ENCODE peak calls at places on chromosomes 1 and 21, in five cellular contexts. One of them, this sample, is unnamed.

GRCh38 chr21:45644041-45644906 is 749 bp downstream of the PCBP3 start:
- DNase-seq in uterus: no peak
- DNase-seq in SK-N-SH: peak; percentile 77
- DNase-seq in fibroblast of lung: peak; percentile 28
- DNase-seq in PC-3: peak; percentile 15
- DNase-seq in this sample: no peak

GRCh38 chr1:157626099-157626498 is 28.2 kb upstream of the FCRL4 start:
- DNase-seq in uterus: no peak
- DNase-seq in fibroblast of lung: no peak
- DNase-seq in PC-3: peak; percentile 20
- DNase-seq in SK-N-SH: no peak
- DNase-seq in this sample: no peak

GRCh38 chr1:156154317-156154749 is 948 bp downstream of the SEMA4A start:
- DNase-seq in PC-3: no peak
- DNase-seq in SK-N-SH: no peak
- DNase-seq in uterus: no peak
- DNase-seq in fibroblast of lung: no peak
- DNase-seq in this sample: no peak

GRCh38 chr21:46599251-46599572 is 5.7 kb downstream of the S100B start:
- DNase-seq in uterus: peak; percentile 57
- DNase-seq in PC-3: no peak
- DNase-seq in fibroblast of lung: peak; percentile 81
- DNase-seq in SK-N-SH: peak; percentile 66
- DNase-seq in this sample: peak; percentile 91

GRCh38 chr1:27130798-27131197 is 24.1 kb downstream of the SLC9A1 start:
- DNase-seq in SK-N-SH: no peak
- DNase-seq in PC-3: no peak
- DNase-seq in fibroblast of lung: no peak
- DNase-seq in uterus: no peak
- DNase-seq in this sample: no peak

GRCh38 chr1:29504709-29505410 is 268.5 kb downstream of the PTPRU start:
- DNase-seq in PC-3: no peak
- DNase-seq in uterus: no peak
- DNase-seq in SK-N-SH: no peak
- DNase-seq in fibroblast of lung: no peak
- DNase-seq in this sample: no peak

GRCh38 chr1:236759252-236759859 is 35.7 kb upstream of the MTR start:
- DNase-seq in fibroblast of lung: peak; percentile 63
- DNase-seq in uterus: no peak
- DNase-seq in SK-N-SH: peak; percentile 44
- DNase-seq in PC-3: peak; percentile 51
- DNase-seq in this sample: peak; percentile 9

GRCh38 chr1:186275818-186276217 is 99.2 kb downstream of the TPR start:
- DNase-seq in uterus: no peak
- DNase-seq in PC-3: no peak
- DNase-seq in fibroblast of lung: no peak
- DNase-seq in SK-N-SH: no peak
- DNase-seq in this sample: no peak

GRCh38 chr1:226625326-226625725 is 76.8 kb downstream of the STUM start:
- DNase-seq in SK-N-SH: no peak
- DNase-seq in uterus: no peak
- DNase-seq in fibroblast of lung: no peak
- DNase-seq in PC-3: no peak
- DNase-seq in this sample: no peak

GRCh38 chr1:177703888-177704446 is 265.9 kb downstream of the SEC16B start:
- DNase-seq in uterus: no peak
- DNase-seq in SK-N-SH: no peak
- DNase-seq in fibroblast of lung: no peak
- DNase-seq in PC-3: no peak
- DNase-seq in this sample: no peak

GRCh38 chr21:31117046-31117916 is 79.0 kb upstream of the KRTAP19-8 start:
- DNase-seq in SK-N-SH: no peak
- DNase-seq in uterus: no peak
- DNase-seq in PC-3: peak; percentile 94
- DNase-seq in fibroblast of lung: peak; percentile 81
- DNase-seq in this sample: peak; percentile 69

GRCh38 chr1:172588296-172589291 is 55.6 kb downstream of the SUCO start:
- DNase-seq in uterus: no peak
- DNase-seq in fibroblast of lung: peak; percentile 86
- DNase-seq in PC-3: peak; percentile 100
- DNase-seq in SK-N-SH: no peak
- DNase-seq in this sample: peak; percentile 93

GRCh38 chr1:176032040-176032645 is 174.9 kb downstream of the COP1 start:
- DNase-seq in fibroblast of lung: no peak
- DNase-seq in SK-N-SH: no peak
- DNase-seq in PC-3: peak; percentile 44
- DNase-seq in uterus: no peak
- DNase-seq in this sample: no peak

GRCh38 chr1:183493540-183494245 is 21.4 kb downstream of the SMG7 start:
- DNase-seq in PC-3: peak; percentile 30
- DNase-seq in SK-N-SH: no peak
- DNase-seq in fibroblast of lung: no peak
- DNase-seq in uterus: no peak
- DNase-seq in this sample: peak; percentile 15

GRCh38 chr1:17198476-17199258 is 6.3 kb upstream of the PADI1 start:
- DNase-seq in fibroblast of lung: no peak
- DNase-seq in uterus: no peak
- DNase-seq in SK-N-SH: no peak
- DNase-seq in PC-3: no peak
- DNase-seq in this sample: no peak

GRCh38 chr1:32448773-32449456 is 16.0 kb upstream of the ZBTB8B start:
- DNase-seq in fibroblast of lung: no peak
- DNase-seq in uterus: no peak
- DNase-seq in PC-3: peak; percentile 53
- DNase-seq in SK-N-SH: no peak
- DNase-seq in this sample: no peak

GRCh38 chr1:12346483-12347155 is 116.8 kb downstream of the VPS13D start:
- DNase-seq in fibroblast of lung: no peak
- DNase-seq in SK-N-SH: no peak
- DNase-seq in PC-3: no peak
- DNase-seq in uterus: no peak
- DNase-seq in this sample: no peak

GRCh38 chr1:12344611-12345299 is 114.9 kb downstream of the VPS13D start:
- DNase-seq in PC-3: no peak
- DNase-seq in uterus: no peak
- DNase-seq in SK-N-SH: peak; percentile 14
- DNase-seq in fibroblast of lung: no peak
- DNase-seq in this sample: no peak

GRCh38 chr1:12343823-12344487 is 114.1 kb downstream of the VPS13D start:
- DNase-seq in fibroblast of lung: no peak
- DNase-seq in SK-N-SH: no peak
- DNase-seq in PC-3: no peak
- DNase-seq in uterus: no peak
- DNase-seq in this sample: no peak

GRCh38 chr1:12348113-12348512 is 118.3 kb downstream of the VPS13D start:
- DNase-seq in SK-N-SH: no peak
- DNase-seq in fibroblast of lung: no peak
- DNase-seq in PC-3: no peak
- DNase-seq in uterus: no peak
- DNase-seq in this sample: no peak

GRCh38 chr1:12345350-12346217 is 115.8 kb downstream of the VPS13D start:
- DNase-seq in PC-3: no peak
- DNase-seq in fibroblast of lung: no peak
- DNase-seq in uterus: no peak
- DNase-seq in SK-N-SH: no peak
- DNase-seq in this sample: no peak
- H3K4me3 ChIP-seq in PC-3: no peak overlapping the region
- H3K4me3 ChIP-seq in fibroblast of lung: no peak overlapping the region
- H3K4me3 ChIP-seq in uterus: no peak overlapping the region
- H3K4me3 ChIP-seq in SK-N-SH: no peak overlapping the region
- H3K4me3 ChIP-seq in this sample: no peak overlapping the region

GRCh38 chr1:160560045-160560724 is 19.1 kb downstream of the CD84 start:
- DNase-seq in uterus: no peak
- DNase-seq in PC-3: no peak
- DNase-seq in SK-N-SH: no peak
- DNase-seq in fibroblast of lung: no peak
- DNase-seq in this sample: no peak

GRCh38 chr1:160567858-160568682 is 11.2 kb downstream of the CD84 start:
- DNase-seq in PC-3: no peak
- DNase-seq in uterus: no peak
- DNase-seq in SK-N-SH: no peak
- DNase-seq in fibroblast of lung: no peak
- DNase-seq in this sample: no peak

GRCh38 chr1:160570847-160571246 is 8.4 kb downstream of the CD84 start:
- DNase-seq in fibroblast of lung: no peak
- DNase-seq in PC-3: no peak
- DNase-seq in uterus: no peak
- DNase-seq in SK-N-SH: no peak
- DNase-seq in this sample: no peak

DNA sequence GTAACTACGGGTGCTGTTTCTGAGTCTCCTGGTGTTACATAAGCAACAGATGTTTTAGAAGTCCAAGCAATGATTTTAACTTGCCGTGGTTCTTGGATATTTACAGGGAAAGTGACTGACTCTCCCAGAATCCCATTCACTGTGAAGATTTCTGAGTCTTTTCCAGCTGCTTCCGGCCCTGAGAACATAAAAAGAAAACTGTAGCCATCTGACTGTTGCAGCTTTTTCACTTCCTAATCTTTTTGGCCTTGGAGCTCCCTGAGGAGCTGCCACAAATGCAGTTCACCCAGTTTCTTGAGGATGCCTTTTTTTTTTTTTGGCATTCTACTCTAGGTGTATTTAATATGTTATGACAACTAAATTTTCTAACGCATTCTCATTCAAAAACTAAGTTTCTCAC is 13.7 kb downstream of the CD84 start:
- DNase-seq in uterus: no peak
- DNase-seq in PC-3: no peak
- DNase-seq in SK-N-SH: no peak
- DNase-seq in fibroblast of lung: no peak
- DNase-seq in this sample: no peak
- H3K27ac ChIP-seq in uterus: no peak overlapping the region
- H3K27ac ChIP-seq in PC-3: no peak overlapping the region
- H3K27ac ChIP-seq in SK-N-SH: no peak overlapping the region
- H3K27ac ChIP-seq in fibroblast of lung: no peak overlapping the region
- H3K27ac ChIP-seq in this sample: no peak overlapping the region

GRCh38 chr21:15868940-15869339 is 139.2 kb downstream of the USP25 start:
- DNase-seq in fibroblast of lung: no peak
- DNase-seq in uterus: no peak
- DNase-seq in PC-3: no peak
- DNase-seq in SK-N-SH: no peak
- DNase-seq in this sample: no peak

GRCh38 chr21:15870819-15871218 is 141.0 kb downstream of the USP25 start:
- DNase-seq in SK-N-SH: no peak
- DNase-seq in fibroblast of lung: no peak
- DNase-seq in PC-3: no peak
- DNase-seq in uterus: no peak
- DNase-seq in this sample: no peak

GRCh38 chr21:15875286-15875685 is 145.5 kb downstream of the USP25 start:
- DNase-seq in uterus: no peak
- DNase-seq in fibroblast of lung: no peak
- DNase-seq in SK-N-SH: no peak
- DNase-seq in PC-3: peak; percentile 64
- DNase-seq in this sample: no peak

GRCh38 chr21:15872236-15872635 is 142.5 kb downstream of the USP25 start:
- DNase-seq in fibroblast of lung: no peak
- DNase-seq in SK-N-SH: no peak
- DNase-seq in PC-3: no peak
- DNase-seq in uterus: no peak
- DNase-seq in this sample: no peak

GRCh38 chr21:15874610-15875009 is 144.8 kb downstream of the USP25 start:
- DNase-seq in PC-3: peak; percentile 62
- DNase-seq in SK-N-SH: no peak
- DNase-seq in fibroblast of lung: peak; percentile 69
- DNase-seq in uterus: no peak
- DNase-seq in this sample: no peak
- H3K36me3 ChIP-seq in PC-3: peaks cover 32% of the 10 kb centered on the region
- H3K36me3 ChIP-seq in SK-N-SH: peaks cover 46% of the 10 kb centered on the region
- H3K36me3 ChIP-seq in fibroblast of lung: no peaks in the 10 kb centered on the region
- H3K36me3 ChIP-seq in uterus: no peaks in the 10 kb centered on the region
- H3K36me3 ChIP-seq in this sample: peaks cover 6% of the 10 kb centered on the region

GRCh38 chr1:170196490-170196889 is 50.7 kb downstream of the NTMT2 start:
- DNase-seq in SK-N-SH: no peak
- DNase-seq in uterus: no peak
- DNase-seq in fibroblast of lung: no peak
- DNase-seq in PC-3: no peak
- DNase-seq in this sample: no peak

GRCh38 chr1:170198090-170198489 is 52.3 kb downstream of the NTMT2 start:
- DNase-seq in SK-N-SH: no peak
- DNase-seq in uterus: no peak
- DNase-seq in fibroblast of lung: no peak
- DNase-seq in PC-3: no peak
- DNase-seq in this sample: no peak

GRCh38 chr1:170194451-170194850 is 48.7 kb downstream of the NTMT2 start:
- DNase-seq in uterus: no peak
- DNase-seq in PC-3: no peak
- DNase-seq in SK-N-SH: no peak
- DNase-seq in fibroblast of lung: no peak
- DNase-seq in this sample: no peak

DNA sequence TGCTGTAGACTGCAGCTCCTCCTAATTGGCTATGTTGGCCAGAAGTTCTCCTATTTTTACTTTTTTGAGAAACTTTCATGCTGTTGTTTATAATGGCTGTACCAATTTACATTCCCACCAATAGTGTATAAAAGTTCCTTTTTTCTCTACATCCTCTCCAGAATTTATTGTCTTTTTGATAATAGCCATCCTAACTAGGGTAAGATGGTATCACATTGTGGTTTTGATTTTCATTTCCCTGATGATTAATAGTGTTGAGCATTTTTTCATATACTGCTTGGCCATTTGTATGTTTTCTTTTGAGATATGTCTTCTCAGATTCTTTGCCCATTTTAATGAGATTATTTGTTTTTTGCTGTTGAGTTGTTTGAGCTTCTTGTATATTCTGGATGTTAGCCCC is 46.8 kb downstream of the NTMT2 start:
- DNase-seq in PC-3: no peak
- DNase-seq in uterus: no peak
- DNase-seq in SK-N-SH: no peak
- DNase-seq in fibroblast of lung: no peak
- DNase-seq in this sample: no peak
- H3K4me3 ChIP-seq in PC-3: no peak overlapping the region
- H3K4me3 ChIP-seq in uterus: no peak overlapping the region
- H3K4me3 ChIP-seq in SK-N-SH: no peak overlapping the region
- H3K4me3 ChIP-seq in fibroblast of lung: no peak overlapping the region
- H3K4me3 ChIP-seq in this sample: no peak overlapping the region

DNA sequence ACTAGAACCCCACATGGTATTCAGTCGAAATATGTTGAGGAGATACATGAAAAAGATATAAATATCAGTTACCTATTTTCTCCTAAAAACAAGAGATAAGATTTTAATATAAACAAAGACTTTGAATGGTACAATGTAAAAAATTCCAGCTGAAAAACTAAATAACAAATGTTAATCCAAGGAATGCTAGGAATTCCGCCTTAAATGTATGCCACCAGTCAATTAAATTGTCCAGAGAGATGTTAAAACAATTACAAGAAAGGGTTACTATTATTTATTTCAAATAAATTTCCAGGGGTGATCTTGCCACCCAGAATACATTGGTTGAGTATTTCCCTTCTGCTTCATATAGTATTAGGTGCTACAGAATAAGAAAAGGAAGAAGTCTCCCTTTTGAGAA is 4.2 kb downstream of the ADSS2 start:
- DNase-seq in uterus: no peak
- DNase-seq in fibroblast of lung: no peak
- DNase-seq in SK-N-SH: no peak
- DNase-seq in PC-3: no peak
- DNase-seq in this sample: no peak
- H3K27ac ChIP-seq in uterus: no peak overlapping the region
- H3K27ac ChIP-seq in fibroblast of lung: no peak overlapping the region
- H3K27ac ChIP-seq in SK-N-SH: peak overlapping the region; percentile 82
- H3K27ac ChIP-seq in PC-3: no peak overlapping the region
- H3K27ac ChIP-seq in this sample: no peak overlapping the region

This sample was measured in brain microvascular endothelial cell.